ENCODE peak calls at places on chromosome 20, in four cellular contexts. L, C, T and S are unnamed samples.

GRCh38 chr20:25039697-25040437 is 18.1 kb downstream of the ACSS1 start:
- DNase-seq in L (peak), C (peak), T (no peak), S (no peak)

GRCh38 chr20:63334356-63334755 is 26.8 kb downstream of the CHRNA4 start:
- DNase-seq in L (no peak), C (no peak), T (no peak), S (no peak)

GRCh38 chr20:37239026-37239451 is 22.6 kb downstream of the GHRH start:
- DNase-seq in L (no peak), C (peak), T (no peak), S (no peak)

GRCh38 chr20:445514-446336 is 16.6 kb downstream of the TBC1D20 start:
- DNase-seq in L (no peak), C (no peak), T (no peak), S (no peak)

GRCh38 chr20:33651562-33652048 is 10.5 kb upstream of the C20orf144 start:
- DNase-seq in L (no peak), C (no peak), T (no peak), S (no peak)

GRCh38 chr20:47330933-47331708 is 25.4 kb downstream of the ZMYND8 start:
- DNase-seq in L (no peak), C (peak), T (no peak), S (no peak)

GRCh38 chr20:24488064-24488799 is 18.8 kb downstream of the SYNDIG1 start:
- DNase-seq in L (no peak), C (no peak), T (no peak), S (no peak)

GRCh38 chr20:57493091-57493615 is 31.8 kb downstream of the CTCFL start:
- DNase-seq in L (no peak), C (no peak), T (no peak), S (no peak)

GRCh38 chr20:63381781-63382431 is 20.8 kb upstream of the CHRNA4 start:
- DNase-seq in L (no peak), C (no peak), T (peak), S (peak)

GRCh38 chr20:58650181-58650775 is 805 bp upstream of the STX16 start:
- DNase-seq in L (no peak), C (no peak), T (peak), S (peak)

GRCh38 chr20:539848-540247 is 3.7 kb downstream of the CSNK2A1 start:
- DNase-seq in L (no peak), C (peak), T (no peak), S (no peak)

GRCh38 chr20:63004607-63005211 is 2.1 kb downstream of the BHLHE23 start:
- DNase-seq in L (no peak), C (no peak), T (no peak), S (peak)

GRCh38 chr20:24819331-24819965 is 129.6 kb upstream of the CST7 start:
- DNase-seq in L (no peak), C (no peak), T (no peak), S (no peak)

GRCh38 chr20:62413896-62414481 is 6.9 kb upstream of the CABLES2 start:
- DNase-seq in L (no peak), C (no peak), T (peak), S (no peak)

GRCh38 chr20:23126281-23127061 is 40.3 kb upstream of the CD93 start:
- DNase-seq in L (no peak), C (no peak), T (no peak), S (no peak)

GRCh38 chr20:14232650-14233049 is 104.8 kb downstream of the FLRT3 start:
- DNase-seq in L (no peak), C (no peak), T (no peak), S (no peak)

GRCh38 chr20:36478137-36478905 is 63.0 kb upstream of the MYL9 start:
- DNase-seq in L (no peak), C (no peak), T (no peak), S (no peak)

DNA sequence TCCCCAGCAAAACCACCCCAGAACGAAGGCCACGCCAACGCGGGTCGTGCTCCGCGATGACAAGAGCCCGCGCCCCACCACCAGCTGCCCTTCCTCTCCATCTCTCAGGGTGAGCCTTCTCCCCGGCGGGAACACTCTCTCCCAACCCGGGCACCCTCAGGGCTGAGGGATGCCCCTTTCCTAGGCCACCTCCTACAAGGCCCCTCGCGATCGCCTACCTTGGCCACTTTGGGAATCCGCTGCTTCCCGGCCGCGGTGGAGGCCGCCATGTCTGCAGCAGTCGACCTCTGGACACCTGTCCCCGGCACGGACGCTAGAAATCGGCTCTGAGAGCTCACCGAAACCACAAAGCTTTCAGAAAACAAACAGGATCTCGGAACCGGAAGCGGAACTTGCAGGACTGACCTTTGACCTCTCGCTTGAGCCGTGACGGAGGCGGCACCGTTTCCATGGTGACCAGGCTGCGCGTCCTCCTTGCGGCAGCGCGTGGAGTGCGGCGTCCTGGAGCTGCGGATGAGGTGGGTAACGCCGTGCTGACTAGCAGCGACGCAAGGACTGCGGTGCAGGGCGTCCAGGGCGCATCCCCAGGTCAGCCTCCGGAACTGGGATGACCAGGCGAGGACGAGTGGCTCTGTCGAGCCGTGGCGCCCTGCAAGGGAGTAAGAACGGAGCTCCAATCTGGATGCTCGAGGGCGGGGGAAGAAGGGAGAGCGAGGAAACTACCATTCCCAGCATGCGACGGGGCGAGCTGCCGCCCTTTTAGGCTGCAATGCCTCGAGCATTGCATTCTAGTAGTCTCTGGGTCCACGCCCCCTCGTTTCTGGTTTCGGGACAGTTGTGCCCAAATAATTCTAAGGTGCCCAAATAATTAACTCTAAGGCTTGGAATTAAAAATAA is at the start of the genes CFAP61 and CRNKL1:
- DNase-seq in L (peak), C (peak), T (peak), S (peak)
- TF ChIP-seq CTCF in L (no peak), C (no peak), T (no peak), S (no peak)

DNA sequence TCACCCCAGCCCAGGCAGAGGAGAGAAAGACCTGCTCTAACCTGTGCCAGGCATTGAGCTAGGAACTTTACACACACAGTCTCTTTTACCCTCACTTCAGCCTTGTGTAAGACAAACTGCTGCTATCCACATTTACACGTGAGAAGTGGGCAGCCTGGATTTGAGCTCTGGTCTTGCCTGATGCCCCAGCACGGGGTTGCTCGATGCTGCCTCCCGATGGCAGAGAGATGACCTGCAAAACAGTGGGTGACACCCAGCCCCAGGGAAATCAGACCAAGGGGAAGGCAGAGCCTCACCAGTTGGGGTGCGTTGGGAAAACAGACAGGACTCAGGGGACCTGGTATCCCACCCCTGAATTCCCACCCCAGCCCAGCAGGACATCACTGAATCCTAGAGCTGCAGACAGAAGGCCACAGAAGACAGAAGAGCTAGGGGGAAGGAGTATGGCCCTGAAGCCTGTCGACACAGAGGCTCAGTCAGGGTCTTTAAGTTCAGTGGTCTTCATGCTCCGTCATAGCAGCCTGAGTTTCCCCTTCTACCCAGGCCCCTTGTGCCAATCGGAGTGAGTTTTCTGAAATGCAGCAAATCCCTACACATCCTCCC is 990 bp downstream of the BPI start:
- DNase-seq in L (no peak), C (peak), T (peak), S (peak)
- TF ChIP-seq CTCF in L (no peak), C (peak), T (peak), S (peak)

DNA sequence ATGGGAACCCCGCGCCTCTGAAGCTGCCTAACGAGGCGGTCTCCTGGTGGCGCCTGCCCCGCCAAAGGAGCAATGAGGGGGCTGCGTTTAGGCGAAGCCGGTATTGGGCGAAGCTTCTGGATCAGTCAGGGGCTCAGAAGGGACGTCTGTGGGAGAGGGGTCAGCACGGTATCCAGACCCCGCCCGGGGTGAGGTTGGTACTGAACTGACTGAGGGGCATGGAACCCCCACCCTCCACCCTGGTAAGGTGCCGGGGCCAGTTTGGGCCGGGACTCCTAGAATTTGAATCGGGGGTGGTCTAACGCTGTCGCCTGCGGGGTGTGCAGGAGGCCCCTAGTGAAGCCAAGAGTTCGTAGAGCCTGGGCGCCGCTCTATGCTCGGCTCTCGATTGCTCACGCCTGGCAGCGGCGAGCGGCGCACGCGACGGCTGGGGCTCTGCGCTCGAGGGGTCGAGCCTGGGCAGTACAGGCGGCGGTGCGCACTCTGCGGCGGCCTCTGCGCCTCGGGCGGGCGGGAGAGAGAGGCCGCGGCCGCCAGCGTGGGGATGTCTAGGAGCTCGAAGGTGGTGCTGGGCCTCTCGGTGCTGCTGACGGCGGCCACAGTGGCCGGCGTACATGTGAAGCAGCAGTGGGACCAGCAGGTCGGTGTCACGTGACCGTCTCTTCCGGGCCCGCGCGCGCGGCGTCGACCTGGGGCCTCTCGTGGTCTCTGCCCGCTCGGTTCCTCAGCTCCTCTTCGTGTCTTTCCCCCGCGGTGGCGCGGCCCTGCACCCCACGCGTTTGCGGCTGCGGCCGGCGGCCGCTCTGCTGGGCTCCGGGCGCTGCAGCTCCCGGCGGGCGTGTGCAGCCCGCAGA is at the start of the genes KAT14 and PET117:
- DNase-seq in L (peak), C (peak), T (peak), S (peak)
- TF ChIP-seq CTCF in L (no peak), C (no peak), T (no peak), S (no peak)

DNA sequence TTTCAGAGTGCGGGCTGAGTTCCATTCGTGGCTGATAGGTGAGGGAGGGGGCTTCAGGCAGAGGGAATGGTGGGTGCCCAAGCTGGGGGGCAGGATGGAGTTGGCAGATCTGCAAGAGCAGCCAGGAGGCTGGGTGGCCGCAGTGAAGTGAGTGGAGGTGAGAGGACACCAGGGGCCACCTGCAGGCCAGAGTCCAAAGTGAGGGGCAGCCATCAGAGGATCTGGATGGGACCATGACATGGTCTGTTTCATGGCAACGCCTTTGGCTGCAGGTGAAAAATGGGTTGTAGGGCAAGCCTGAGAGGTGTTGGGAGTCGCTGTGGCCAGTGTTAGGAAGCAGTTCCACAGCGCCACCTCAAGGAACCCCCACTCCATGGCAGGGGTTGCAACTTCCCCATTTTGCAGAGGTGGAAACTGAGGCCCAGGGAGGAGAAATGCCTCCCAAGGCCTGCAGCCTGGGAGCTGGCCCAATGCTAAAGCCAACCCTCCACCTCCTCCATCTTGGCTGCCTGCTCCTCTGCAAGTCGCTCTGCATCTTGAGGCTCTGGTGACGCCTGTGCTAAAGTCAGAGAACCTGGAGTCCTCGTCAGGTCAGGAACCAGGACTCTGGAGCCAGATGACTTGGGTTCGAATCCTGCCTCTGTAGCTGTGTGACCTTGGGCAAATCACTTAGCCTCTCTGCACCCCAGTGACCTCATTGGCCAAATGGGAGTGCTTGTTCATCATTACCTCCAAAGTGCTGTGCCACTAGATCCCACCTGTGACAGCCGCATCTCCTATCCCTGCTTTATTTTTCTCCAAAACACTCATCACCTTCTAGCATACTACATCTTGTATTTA is 153.8 kb downstream of the CEBPB start:
- DNase-seq in L (no peak), C (no peak), T (no peak), S (no peak)
- TF ChIP-seq CTCF in L (no peak), C (peak), T (peak), S (no peak)

GRCh38 chr20:50224052-50224451 is 33.4 kb downstream of the CEBPB start:
- DNase-seq in L (no peak), C (no peak), T (no peak), S (no peak)

GRCh38 chr20:50222568-50223320 is 32.1 kb downstream of the CEBPB start:
- DNase-seq in L (no peak), C (no peak), T (no peak), S (no peak)

GRCh38 chr20:50223321-50223995 is 32.8 kb downstream of the CEBPB start:
- DNase-seq in L (no peak), C (no peak), T (no peak), S (no peak)

GRCh38 chr20:50226093-50226974 is 35.7 kb downstream of the CEBPB start:
- DNase-seq in L (no peak), C (peak), T (no peak), S (no peak)

DNA sequence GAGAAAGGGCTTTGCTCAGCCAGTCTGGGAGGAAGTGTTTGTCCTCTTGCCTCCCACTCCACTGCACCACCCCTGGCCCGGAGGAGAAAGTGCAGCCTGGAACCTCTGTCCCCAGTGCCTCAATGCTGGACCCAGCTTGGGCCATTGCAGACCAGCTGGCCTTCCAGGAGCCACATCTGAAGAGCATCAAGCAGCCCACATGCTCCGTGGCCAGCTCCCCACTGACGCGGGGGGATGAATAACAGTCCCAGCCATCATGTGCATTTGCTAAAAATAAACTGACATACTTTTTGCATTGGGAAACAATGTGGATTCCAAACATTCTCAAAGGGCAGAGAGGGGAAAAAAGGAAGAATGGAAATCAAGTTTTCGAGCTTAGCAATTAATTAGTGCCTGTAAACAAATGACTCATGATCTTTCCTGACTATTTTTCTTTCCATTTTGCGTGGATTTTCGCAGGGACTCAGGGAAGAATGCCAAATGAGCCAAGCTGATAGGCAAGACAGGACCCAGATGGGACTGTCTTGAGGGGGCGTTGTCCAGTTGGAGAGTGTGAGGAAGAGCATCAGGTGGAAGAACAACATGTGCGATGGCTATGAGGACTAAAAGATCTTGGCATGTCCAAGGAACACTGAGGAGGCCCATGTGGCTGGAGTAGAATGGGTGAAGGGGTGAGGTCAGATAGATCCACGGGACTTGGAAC is 34.1 kb downstream of the CEBPB start:
- DNase-seq in L (no peak), C (peak), T (no peak), S (no peak)
- TF ChIP-seq CTCF in L (no peak), C (peak), T (no peak), S (no peak)

GRCh38 chr20:60715172-60715571 is 536.9 kb upstream of the CDH4 start:
- DNase-seq in L (no peak), C (no peak), T (no peak), S (no peak)
- TF ChIP-seq CTCF in L (no peak), C (no peak), T (no peak), S (no peak)

DNA sequence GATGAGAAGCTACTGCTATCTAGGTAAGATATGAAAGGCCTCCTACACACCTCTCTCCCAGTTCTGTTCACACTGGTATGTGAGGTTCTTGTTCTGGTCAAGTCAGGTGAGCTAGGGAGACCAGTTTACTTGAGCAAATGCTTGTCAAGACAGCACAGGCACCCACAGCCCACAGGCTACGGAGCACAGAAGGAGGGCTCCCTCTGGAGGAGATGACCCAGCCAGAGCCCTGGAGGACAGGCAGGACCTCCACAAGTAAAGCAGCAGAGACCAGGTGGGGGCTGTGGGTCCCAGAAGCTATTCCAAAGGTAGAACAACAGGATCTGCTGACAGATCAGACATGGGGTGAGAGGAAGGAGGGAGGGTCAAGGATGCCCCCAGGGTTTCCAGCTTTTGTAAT is 13.2 kb downstream of the MMP24OS start:
- DNase-seq in L (no peak), C (no peak), T (peak), S (no peak)
- TF ChIP-seq CTCF in L (no peak), C (peak), T (no peak), S (no peak)

DNA sequence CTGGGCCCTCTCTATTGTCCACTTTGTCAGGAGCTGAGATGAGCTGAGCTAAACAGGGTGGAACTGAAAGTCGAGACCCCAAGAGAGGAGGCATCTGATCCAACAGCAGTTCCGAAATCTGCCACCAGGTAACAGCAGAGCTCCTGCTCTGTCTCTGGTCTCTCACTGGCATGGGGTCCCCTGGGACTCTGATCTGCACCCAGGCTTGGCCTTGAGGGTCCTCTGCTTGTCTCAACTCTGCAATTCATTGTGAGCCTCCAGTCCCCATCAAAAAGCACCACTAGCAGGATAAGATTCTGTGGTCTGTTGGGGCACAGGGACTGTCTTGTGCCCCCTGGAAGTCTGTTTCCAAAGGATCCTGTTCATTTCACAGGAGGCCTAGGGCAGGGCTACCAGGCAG is 62.5 kb upstream of the TOP1 start:
- DNase-seq in L (no peak), C (no peak), T (peak), S (peak)
- TF ChIP-seq CTCF in L (no peak), C (peak), T (peak), S (peak)